ENCODE peak calls at places on chromosomes 4 and X, in six cellular contexts. N, I, K, T, P and E are unnamed samples.

GRCh38 chr4:6345866-6346265 is 76.2 kb downstream of the WFS1 start:
- DNase-seq in N (no peak), K (no peak), T (no peak), P (no peak), I (no peak), E (no peak)

GRCh38 chr4:139669859-139670258 is 4.2 kb downstream of the MGST2 start:
- DNase-seq in K (no peak), T (no peak), P (no peak), I (no peak), N (no peak), E (no peak)

GRCh38 chr4:139651282-139652194 is 14.1 kb upstream of the MGST2 start:
- DNase-seq in I (peak), P (peak), N (peak), K (peak), T (peak), E (peak)

GRCh38 chrX:10618911-10619310 is 1.5 kb downstream of the MID1 start:
- DNase-seq in I (no peak), T (no peak), P (peak), K (no peak), N (no peak), E (peak)

GRCh38 chr4:162163892-162164759 is at the start of gene FSTL5:
- DNase-seq in K (peak), T (peak), P (peak), N (peak), I (no peak), E (no peak)

GRCh38 chr4:122810669-122811068 is 16.0 kb upstream of the FGF2 start:
- DNase-seq in T (no peak), I (no peak), P (peak), K (no peak), N (no peak), E (no peak)

GRCh38 chrX:82961129-82961528 is 547.0 kb upstream of the POU3F4 start:
- DNase-seq in K (no peak), T (no peak), N (no peak), I (no peak), P (no peak), E (no peak)

GRCh38 chr4:173334891-173335754 is 965 bp upstream of the HMGB2 start:
- DNase-seq in K (no peak), T (peak), P (peak), N (peak), I (peak), E (peak)

GRCh38 chr4:5758741-5759140 is 47.7 kb downstream of the EVC start:
- DNase-seq in K (no peak), T (no peak), I (no peak), P (peak), N (no peak), E (peak)

GRCh38 chrX:130336531-130336930 is 3.2 kb upstream of the SLC25A14 start:
- DNase-seq in N (no peak), T (no peak), P (no peak), I (no peak), K (no peak), E (no peak)

GRCh38 chrX:130330146-130330545 is 9.6 kb upstream of the SLC25A14 start:
- DNase-seq in T (no peak), I (no peak), N (no peak), P (no peak), K (no peak), E (no peak)

DNA sequence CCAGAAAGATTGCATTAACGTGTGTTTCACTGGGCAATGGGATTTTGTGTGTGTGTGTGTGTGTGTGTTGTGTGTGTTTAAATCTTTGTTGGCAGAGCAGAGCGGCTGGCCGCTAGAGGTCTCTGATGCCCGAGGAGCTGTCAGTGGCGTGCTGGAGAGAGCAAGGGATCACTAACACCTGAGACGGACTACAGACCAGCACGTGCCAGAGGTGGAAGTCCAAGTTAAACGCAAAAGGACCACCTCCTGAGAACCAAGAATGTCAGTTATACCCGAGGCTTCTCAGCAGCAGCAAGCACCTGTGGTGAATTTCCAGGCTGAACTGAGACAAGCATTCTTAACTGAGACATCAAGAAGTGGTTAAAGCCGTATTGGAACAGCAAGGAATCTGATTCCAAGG is 9.0 kb upstream of the SLC25A14 start:
- DNase-seq in P (peak), K (no peak), T (peak), N (peak), I (peak), E (peak)
- TF ChIP-seq CTCF in P (peak), K (peak), T (peak), N (peak), I (no peak), E (peak)

GRCh38 chr4:42278709-42279324 is 118.5 kb upstream of the SHISA3 start:
- DNase-seq in T (no peak), P (no peak), K (no peak), N (no peak), I (no peak), E (no peak)
- TF ChIP-seq CTCF in T (no peak), P (no peak), K (no peak), N (no peak), I (no peak), E (no peak)

GRCh38 chrX:51894697-51895336 is 1.4 kb downstream of the MAGED1 start:
- DNase-seq in I (no peak), K (peak), N (peak), P (peak), T (peak), E (peak)
- TF ChIP-seq CTCF in I (no peak), K (no peak), N (no peak), P (peak), T (no peak), E (peak)

GRCh38 chrX:111244238-111244750 is 26.0 kb downstream of the CAPN6 start:
- DNase-seq in K (no peak), P (peak), N (no peak), I (no peak), T (peak), E (peak)
- TF ChIP-seq CTCF in K (peak), P (peak), N (peak), I (peak), T (peak), E (peak)

GRCh38 chr4:26065833-26066232 is 151.8 kb downstream of the SMIM20 start:
- DNase-seq in K (no peak), I (no peak), T (no peak), P (no peak), N (no peak), E (no peak)

GRCh38 chr4:26067035-26067434 is 153.0 kb downstream of the SMIM20 start:
- DNase-seq in K (no peak), N (no peak), T (no peak), P (no peak), I (no peak), E (no peak)

GRCh38 chr4:26073886-26074560 is 160.0 kb downstream of the SMIM20 start:
- DNase-seq in T (no peak), N (no peak), I (no peak), P (no peak), K (no peak), E (no peak)

GRCh38 chr4:26071688-26072087 is 157.7 kb downstream of the SMIM20 start:
- DNase-seq in P (no peak), N (no peak), T (no peak), K (no peak), I (no peak), E (no peak)

DNA sequence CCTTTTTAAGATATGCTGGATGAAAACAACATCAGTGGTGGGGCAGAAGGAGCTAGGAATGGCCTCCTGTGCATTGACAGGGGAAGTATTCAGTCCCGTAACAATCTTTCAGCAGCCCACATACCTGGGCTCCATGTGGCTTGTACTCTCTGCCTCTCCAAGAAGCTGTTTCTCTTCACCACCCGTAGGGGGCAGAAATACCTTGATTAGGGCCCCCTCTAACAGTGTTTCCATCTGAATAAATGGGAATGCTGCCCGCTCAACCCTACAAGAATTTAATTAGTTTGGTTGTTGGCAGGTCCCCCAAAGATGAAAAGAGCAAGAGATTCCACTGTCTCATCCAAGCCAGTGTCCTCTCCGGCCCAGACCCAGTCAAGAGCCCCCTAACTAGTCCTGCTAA is 155.2 kb downstream of the SMIM20 start:
- DNase-seq in T (peak), P (peak), K (no peak), N (no peak), I (no peak), E (peak)
- TF ChIP-seq CTCF in T (peak), P (peak), K (no peak), N (no peak), I (no peak), E (peak)

DNA sequence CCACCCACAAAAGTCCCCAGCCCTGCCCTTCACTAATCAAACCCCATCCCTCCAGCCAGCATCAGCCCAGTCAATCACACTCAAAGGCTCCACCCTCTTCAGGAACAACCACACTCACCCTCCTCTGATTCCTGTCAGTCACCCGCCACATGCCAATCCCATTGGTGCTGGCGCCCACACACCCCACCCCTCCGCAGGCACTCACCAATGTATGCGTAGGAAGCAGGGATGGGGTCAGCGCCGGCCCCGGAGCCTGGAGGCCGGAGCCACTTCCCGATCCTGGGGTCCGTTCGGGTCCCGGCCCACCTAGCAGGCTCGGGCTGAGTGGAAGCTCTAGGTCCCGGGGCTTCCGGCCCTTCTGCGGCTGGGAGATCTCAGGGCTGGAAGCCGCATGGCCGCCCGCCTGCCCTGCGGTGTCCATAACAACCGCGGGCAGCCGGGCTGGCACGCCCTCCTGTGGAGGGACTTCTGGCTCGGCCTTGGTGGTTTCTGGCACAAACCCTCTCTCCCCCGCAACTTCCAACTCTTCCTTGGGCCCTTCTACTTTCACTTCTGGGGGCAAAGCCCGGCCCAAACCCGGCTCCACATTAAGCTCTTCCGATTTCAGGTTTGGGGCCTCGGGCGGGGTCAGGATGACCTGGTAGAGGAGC is 7.9 kb upstream of the CFP start:
- DNase-seq in N (peak), T (no peak), I (no peak), K (no peak), P (no peak), E (no peak)
- TF ChIP-seq CTCF in N (no peak), T (no peak), I (no peak), K (no peak), P (no peak), E (no peak)

GRCh38 chr4:121226362-121226761 is 62.2 kb upstream of the TNIP3 start:
- DNase-seq in P (no peak), N (no peak), T (no peak), K (no peak), I (no peak), E (no peak)

GRCh38 chr4:121229993-121230392 is 65.9 kb upstream of the TNIP3 start:
- DNase-seq in N (no peak), I (no peak), T (no peak), K (no peak), P (no peak), E (no peak)

GRCh38 chr4:121228851-121229250 is 64.7 kb upstream of the TNIP3 start:
- DNase-seq in N (no peak), P (no peak), I (no peak), T (no peak), K (no peak), E (no peak)

GRCh38 chr4:121221608-121222007 is 57.5 kb upstream of the TNIP3 start:
- DNase-seq in T (no peak), I (no peak), N (no peak), P (no peak), K (no peak), E (no peak)

DNA sequence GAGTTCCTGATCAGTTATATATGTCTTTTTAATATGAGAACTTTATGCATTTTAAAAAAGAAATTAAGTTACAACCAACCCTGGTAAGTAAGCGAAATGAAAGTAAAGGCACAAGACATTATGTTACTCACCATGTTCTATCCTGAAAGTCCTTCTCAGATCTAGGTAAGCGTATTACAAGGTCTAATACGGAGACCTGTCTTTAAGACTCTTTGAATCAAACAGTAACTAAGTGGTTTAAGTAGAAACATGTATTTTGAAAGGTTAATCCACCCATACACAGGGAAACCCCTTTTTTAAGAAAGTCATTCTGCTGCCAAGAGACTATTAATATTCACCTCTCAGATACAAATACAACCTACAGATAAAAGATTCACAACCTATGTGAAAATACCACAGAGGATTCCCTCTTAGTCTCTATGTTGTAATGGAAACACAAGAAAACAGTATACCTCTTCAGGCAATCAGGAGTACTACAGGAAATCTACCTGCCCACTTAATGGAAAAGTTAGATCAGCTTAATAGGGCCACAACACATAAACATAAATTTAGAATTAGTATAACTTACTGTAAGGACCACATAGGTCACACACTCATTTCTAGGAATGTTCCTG is 63.2 kb upstream of the TNIP3 start:
- DNase-seq in K (no peak), P (no peak), N (no peak), T (no peak), I (no peak), E (no peak)
- TF ChIP-seq CTCF in K (no peak), P (no peak), N (no peak), T (no peak), I (no peak), E (no peak)